ENCODE peak calls at places on chromosomes 4 and X, in nine cellular contexts. One of them, this sample, is unnamed.

GRCh38 chr4:158826882-158827281 is 58.1 kb downstream of the FNIP2 start:
- DNase-seq in activated CD4-positive, alpha-beta T cell treated with anti-CD3 and anti-CD28 coated beads, Interleukin-2, amount 10 ng/mL, durations not matched to agents 7 days and 5 days: no peak
- DNase-seq in sigmoid colon: no peak
- DNase-seq in naive thymus-derived CD8-positive, alpha-beta T cell: no peak
- DNase-seq in stimulated activated CD4-positive, alpha-beta T cell treated with anti-CD3 and anti-CD28 coated beads, Interleukin-2, amount 100 ng/mL, for 48 hours: no peak
- DNase-seq in lower leg skin: no peak
- DNase-seq in mesendoderm: no peak
- DNase-seq in KG1: no peak
- DNase-seq in aorta: no peak
- DNase-seq in this sample: no peak

GRCh38 chr4:3530051-3530450 is 2.2 kb downstream of the LRPAP1 start:
- DNase-seq in mesendoderm: no peak
- DNase-seq in KG1: no peak
- DNase-seq in activated CD4-positive, alpha-beta T cell treated with anti-CD3 and anti-CD28 coated beads, Interleukin-2, amount 10 ng/mL, durations not matched to agents 7 days and 5 days: no peak
- DNase-seq in sigmoid colon: peak; percentile 59
- DNase-seq in aorta: no peak
- DNase-seq in stimulated activated CD4-positive, alpha-beta T cell treated with anti-CD3 and anti-CD28 coated beads, Interleukin-2, amount 100 ng/mL, for 48 hours: no peak
- DNase-seq in naive thymus-derived CD8-positive, alpha-beta T cell: no peak
- DNase-seq in lower leg skin: peak; percentile 74
- DNase-seq in this sample: no peak

GRCh38 chr4:85498068-85498733 is 23.3 kb downstream of the ARHGAP24 start:
- DNase-seq in sigmoid colon: peak; percentile 78
- DNase-seq in aorta: peak; percentile 83
- DNase-seq in KG1: no peak
- DNase-seq in naive thymus-derived CD8-positive, alpha-beta T cell: no peak
- DNase-seq in stimulated activated CD4-positive, alpha-beta T cell treated with anti-CD3 and anti-CD28 coated beads, Interleukin-2, amount 100 ng/mL, for 48 hours: no peak
- DNase-seq in mesendoderm: no peak
- DNase-seq in activated CD4-positive, alpha-beta T cell treated with anti-CD3 and anti-CD28 coated beads, Interleukin-2, amount 10 ng/mL, durations not matched to agents 7 days and 5 days: no peak
- DNase-seq in lower leg skin: no peak
- DNase-seq in this sample: no peak

GRCh38 chrX:145190801-145191389 is 56.4 kb upstream of the SPANXN1 start:
- DNase-seq in mesendoderm: no peak
- DNase-seq in activated CD4-positive, alpha-beta T cell treated with anti-CD3 and anti-CD28 coated beads, Interleukin-2, amount 10 ng/mL, durations not matched to agents 7 days and 5 days: no peak
- DNase-seq in KG1: no peak
- DNase-seq in lower leg skin: no peak
- DNase-seq in aorta: no peak
- DNase-seq in naive thymus-derived CD8-positive, alpha-beta T cell: no peak
- DNase-seq in stimulated activated CD4-positive, alpha-beta T cell treated with anti-CD3 and anti-CD28 coated beads, Interleukin-2, amount 100 ng/mL, for 48 hours: no peak
- DNase-seq in sigmoid colon: no peak
- DNase-seq in this sample: no peak

GRCh38 chr4:113384600-113384999 is 335.1 kb downstream of the ANK2 start:
- DNase-seq in activated CD4-positive, alpha-beta T cell treated with anti-CD3 and anti-CD28 coated beads, Interleukin-2, amount 10 ng/mL, durations not matched to agents 7 days and 5 days: no peak
- DNase-seq in sigmoid colon: no peak
- DNase-seq in mesendoderm: no peak
- DNase-seq in stimulated activated CD4-positive, alpha-beta T cell treated with anti-CD3 and anti-CD28 coated beads, Interleukin-2, amount 100 ng/mL, for 48 hours: no peak
- DNase-seq in naive thymus-derived CD8-positive, alpha-beta T cell: no peak
- DNase-seq in KG1: no peak
- DNase-seq in aorta: no peak
- DNase-seq in lower leg skin: no peak
- DNase-seq in this sample: no peak

GRCh38 chr4:94507708-94508107 is 56.0 kb downstream of the PDLIM5 start:
- DNase-seq in sigmoid colon: no peak
- DNase-seq in lower leg skin: no peak
- DNase-seq in activated CD4-positive, alpha-beta T cell treated with anti-CD3 and anti-CD28 coated beads, Interleukin-2, amount 10 ng/mL, durations not matched to agents 7 days and 5 days: no peak
- DNase-seq in stimulated activated CD4-positive, alpha-beta T cell treated with anti-CD3 and anti-CD28 coated beads, Interleukin-2, amount 100 ng/mL, for 48 hours: no peak
- DNase-seq in mesendoderm: no peak
- DNase-seq in naive thymus-derived CD8-positive, alpha-beta T cell: no peak
- DNase-seq in aorta: peak; percentile 59
- DNase-seq in KG1: no peak
- DNase-seq in this sample: no peak

GRCh38 chrX:137290011-137290410 is 256.2 kb upstream of the GPR101 start:
- DNase-seq in KG1: no peak
- DNase-seq in activated CD4-positive, alpha-beta T cell treated with anti-CD3 and anti-CD28 coated beads, Interleukin-2, amount 10 ng/mL, durations not matched to agents 7 days and 5 days: no peak
- DNase-seq in aorta: no peak
- DNase-seq in lower leg skin: no peak
- DNase-seq in sigmoid colon: no peak
- DNase-seq in stimulated activated CD4-positive, alpha-beta T cell treated with anti-CD3 and anti-CD28 coated beads, Interleukin-2, amount 100 ng/mL, for 48 hours: no peak
- DNase-seq in naive thymus-derived CD8-positive, alpha-beta T cell: no peak
- DNase-seq in mesendoderm: no peak
- DNase-seq in this sample: no peak

GRCh38 chr4:153294631-153295030 is 49.9 kb upstream of the MND1 start:
- DNase-seq in lower leg skin: no peak
- DNase-seq in aorta: no peak
- DNase-seq in KG1: no peak
- DNase-seq in naive thymus-derived CD8-positive, alpha-beta T cell: no peak
- DNase-seq in mesendoderm: no peak
- DNase-seq in sigmoid colon: no peak
- DNase-seq in activated CD4-positive, alpha-beta T cell treated with anti-CD3 and anti-CD28 coated beads, Interleukin-2, amount 10 ng/mL, durations not matched to agents 7 days and 5 days: no peak
- DNase-seq in stimulated activated CD4-positive, alpha-beta T cell treated with anti-CD3 and anti-CD28 coated beads, Interleukin-2, amount 100 ng/mL, for 48 hours: no peak
- DNase-seq in this sample: no peak

GRCh38 chrX:45745479-45745878 is 544.8 kb upstream of the DIPK2B start:
- DNase-seq in naive thymus-derived CD8-positive, alpha-beta T cell: no peak
- DNase-seq in KG1: no peak
- DNase-seq in sigmoid colon: no peak
- DNase-seq in stimulated activated CD4-positive, alpha-beta T cell treated with anti-CD3 and anti-CD28 coated beads, Interleukin-2, amount 100 ng/mL, for 48 hours: no peak
- DNase-seq in lower leg skin: no peak
- DNase-seq in mesendoderm: no peak
- DNase-seq in aorta: no peak
- DNase-seq in activated CD4-positive, alpha-beta T cell treated with anti-CD3 and anti-CD28 coated beads, Interleukin-2, amount 10 ng/mL, durations not matched to agents 7 days and 5 days: no peak
- DNase-seq in this sample: no peak

GRCh38 chr4:8910822-8911310 is 39.2 kb upstream of the HMX1 start:
- DNase-seq in sigmoid colon: no peak
- DNase-seq in KG1: no peak
- DNase-seq in lower leg skin: peak; percentile 71
- DNase-seq in stimulated activated CD4-positive, alpha-beta T cell treated with anti-CD3 and anti-CD28 coated beads, Interleukin-2, amount 100 ng/mL, for 48 hours: no peak
- DNase-seq in aorta: peak; percentile 29
- DNase-seq in naive thymus-derived CD8-positive, alpha-beta T cell: no peak
- DNase-seq in activated CD4-positive, alpha-beta T cell treated with anti-CD3 and anti-CD28 coated beads, Interleukin-2, amount 10 ng/mL, durations not matched to agents 7 days and 5 days: peak; percentile 3
- DNase-seq in mesendoderm: no peak
- DNase-seq in this sample: no peak

GRCh38 chr4:81685105-81685504 is 213.4 kb upstream of the RASGEF1B start:
- DNase-seq in mesendoderm: no peak
- DNase-seq in stimulated activated CD4-positive, alpha-beta T cell treated with anti-CD3 and anti-CD28 coated beads, Interleukin-2, amount 100 ng/mL, for 48 hours: no peak
- DNase-seq in aorta: no peak
- DNase-seq in lower leg skin: no peak
- DNase-seq in KG1: no peak
- DNase-seq in sigmoid colon: no peak
- DNase-seq in naive thymus-derived CD8-positive, alpha-beta T cell: no peak
- DNase-seq in activated CD4-positive, alpha-beta T cell treated with anti-CD3 and anti-CD28 coated beads, Interleukin-2, amount 10 ng/mL, durations not matched to agents 7 days and 5 days: no peak
- DNase-seq in this sample: no peak

GRCh38 chr4:120056249-120056648 is 10.4 kb downstream of the MAD2L1 start:
- DNase-seq in activated CD4-positive, alpha-beta T cell treated with anti-CD3 and anti-CD28 coated beads, Interleukin-2, amount 10 ng/mL, durations not matched to agents 7 days and 5 days: no peak
- DNase-seq in stimulated activated CD4-positive, alpha-beta T cell treated with anti-CD3 and anti-CD28 coated beads, Interleukin-2, amount 100 ng/mL, for 48 hours: no peak
- DNase-seq in mesendoderm: no peak
- DNase-seq in KG1: no peak
- DNase-seq in sigmoid colon: no peak
- DNase-seq in lower leg skin: no peak
- DNase-seq in naive thymus-derived CD8-positive, alpha-beta T cell: no peak
- DNase-seq in aorta: no peak
- DNase-seq in this sample: no peak

GRCh38 chrX:39705299-39705698 is 392.5 kb downstream of the BCOR start:
- DNase-seq in stimulated activated CD4-positive, alpha-beta T cell treated with anti-CD3 and anti-CD28 coated beads, Interleukin-2, amount 100 ng/mL, for 48 hours: no peak
- DNase-seq in naive thymus-derived CD8-positive, alpha-beta T cell: no peak
- DNase-seq in sigmoid colon: peak; percentile 89
- DNase-seq in activated CD4-positive, alpha-beta T cell treated with anti-CD3 and anti-CD28 coated beads, Interleukin-2, amount 10 ng/mL, durations not matched to agents 7 days and 5 days: no peak
- DNase-seq in aorta: peak; percentile 81
- DNase-seq in KG1: no peak
- DNase-seq in mesendoderm: peak; percentile 52
- DNase-seq in lower leg skin: peak; percentile 90
- DNase-seq in this sample: no peak

GRCh38 chr4:108118505-108118904 is 50.2 kb downstream of the LEF1 start:
- DNase-seq in aorta: no peak
- DNase-seq in sigmoid colon: no peak
- DNase-seq in naive thymus-derived CD8-positive, alpha-beta T cell: no peak
- DNase-seq in lower leg skin: no peak
- DNase-seq in mesendoderm: peak; percentile 44
- DNase-seq in KG1: no peak
- DNase-seq in activated CD4-positive, alpha-beta T cell treated with anti-CD3 and anti-CD28 coated beads, Interleukin-2, amount 10 ng/mL, durations not matched to agents 7 days and 5 days: peak; percentile 49
- DNase-seq in stimulated activated CD4-positive, alpha-beta T cell treated with anti-CD3 and anti-CD28 coated beads, Interleukin-2, amount 100 ng/mL, for 48 hours: no peak
- DNase-seq in this sample: no peak

GRCh38 chr4:56986192-56986591 is 7.5 kb downstream of the POLR2B start:
- DNase-seq in naive thymus-derived CD8-positive, alpha-beta T cell: no peak
- DNase-seq in aorta: no peak
- DNase-seq in KG1: no peak
- DNase-seq in sigmoid colon: no peak
- DNase-seq in stimulated activated CD4-positive, alpha-beta T cell treated with anti-CD3 and anti-CD28 coated beads, Interleukin-2, amount 100 ng/mL, for 48 hours: no peak
- DNase-seq in lower leg skin: no peak
- DNase-seq in mesendoderm: no peak
- DNase-seq in activated CD4-positive, alpha-beta T cell treated with anti-CD3 and anti-CD28 coated beads, Interleukin-2, amount 10 ng/mL, durations not matched to agents 7 days and 5 days: no peak
- DNase-seq in this sample: no peak

GRCh38 chr4:137070614-137071013 is 461.7 kb downstream of the PCDH18 start:
- DNase-seq in KG1: no peak
- DNase-seq in naive thymus-derived CD8-positive, alpha-beta T cell: no peak
- DNase-seq in sigmoid colon: peak; percentile 34
- DNase-seq in activated CD4-positive, alpha-beta T cell treated with anti-CD3 and anti-CD28 coated beads, Interleukin-2, amount 10 ng/mL, durations not matched to agents 7 days and 5 days: no peak
- DNase-seq in mesendoderm: peak; percentile 43
- DNase-seq in stimulated activated CD4-positive, alpha-beta T cell treated with anti-CD3 and anti-CD28 coated beads, Interleukin-2, amount 100 ng/mL, for 48 hours: no peak
- DNase-seq in lower leg skin: no peak
- DNase-seq in aorta: no peak
- DNase-seq in this sample: no peak

GRCh38 chr4:122914292-122914904 is 8.0 kb downstream of the NUDT6 start:
- DNase-seq in mesendoderm: no peak
- DNase-seq in activated CD4-positive, alpha-beta T cell treated with anti-CD3 and anti-CD28 coated beads, Interleukin-2, amount 10 ng/mL, durations not matched to agents 7 days and 5 days: peak; percentile 53
- DNase-seq in naive thymus-derived CD8-positive, alpha-beta T cell: no peak
- DNase-seq in sigmoid colon: no peak
- DNase-seq in stimulated activated CD4-positive, alpha-beta T cell treated with anti-CD3 and anti-CD28 coated beads, Interleukin-2, amount 100 ng/mL, for 48 hours: no peak
- DNase-seq in lower leg skin: no peak
- DNase-seq in KG1: no peak
- DNase-seq in aorta: no peak
- DNase-seq in this sample: peak; percentile 30

GRCh38 chr4:26226978-26227377 is 93.8 kb upstream of the RBPJ start:
- DNase-seq in stimulated activated CD4-positive, alpha-beta T cell treated with anti-CD3 and anti-CD28 coated beads, Interleukin-2, amount 100 ng/mL, for 48 hours: no peak
- DNase-seq in aorta: no peak
- DNase-seq in sigmoid colon: no peak
- DNase-seq in mesendoderm: no peak
- DNase-seq in lower leg skin: no peak
- DNase-seq in activated CD4-positive, alpha-beta T cell treated with anti-CD3 and anti-CD28 coated beads, Interleukin-2, amount 10 ng/mL, durations not matched to agents 7 days and 5 days: no peak
- DNase-seq in naive thymus-derived CD8-positive, alpha-beta T cell: no peak
- DNase-seq in KG1: no peak
- DNase-seq in this sample: no peak

GRCh38 chr4:110669663-110670062 is 46.8 kb upstream of the PITX2 start:
- DNase-seq in mesendoderm: no peak
- DNase-seq in aorta: no peak
- DNase-seq in KG1: no peak
- DNase-seq in sigmoid colon: no peak
- DNase-seq in stimulated activated CD4-positive, alpha-beta T cell treated with anti-CD3 and anti-CD28 coated beads, Interleukin-2, amount 100 ng/mL, for 48 hours: no peak
- DNase-seq in lower leg skin: no peak
- DNase-seq in activated CD4-positive, alpha-beta T cell treated with anti-CD3 and anti-CD28 coated beads, Interleukin-2, amount 10 ng/mL, durations not matched to agents 7 days and 5 days: no peak
- DNase-seq in naive thymus-derived CD8-positive, alpha-beta T cell: no peak
- DNase-seq in this sample: no peak

GRCh38 chr4:97662133-97662532 is 481.1 kb downstream of the STPG2 start:
- DNase-seq in KG1: no peak
- DNase-seq in sigmoid colon: no peak
- DNase-seq in activated CD4-positive, alpha-beta T cell treated with anti-CD3 and anti-CD28 coated beads, Interleukin-2, amount 10 ng/mL, durations not matched to agents 7 days and 5 days: no peak
- DNase-seq in aorta: no peak
- DNase-seq in mesendoderm: no peak
- DNase-seq in lower leg skin: no peak
- DNase-seq in stimulated activated CD4-positive, alpha-beta T cell treated with anti-CD3 and anti-CD28 coated beads, Interleukin-2, amount 100 ng/mL, for 48 hours: no peak
- DNase-seq in naive thymus-derived CD8-positive, alpha-beta T cell: no peak
- DNase-seq in this sample: no peak

GRCh38 chrX:154657226-154657805 is 3.9 kb upstream of the CTAG2 start:
- DNase-seq in activated CD4-positive, alpha-beta T cell treated with anti-CD3 and anti-CD28 coated beads, Interleukin-2, amount 10 ng/mL, durations not matched to agents 7 days and 5 days: no peak
- DNase-seq in mesendoderm: no peak
- DNase-seq in sigmoid colon: no peak
- DNase-seq in naive thymus-derived CD8-positive, alpha-beta T cell: no peak
- DNase-seq in aorta: no peak
- DNase-seq in KG1: no peak
- DNase-seq in stimulated activated CD4-positive, alpha-beta T cell treated with anti-CD3 and anti-CD28 coated beads, Interleukin-2, amount 100 ng/mL, for 48 hours: no peak
- DNase-seq in lower leg skin: no peak
- DNase-seq in this sample: no peak

GRCh38 chrX:152259150-152259549 is 120.8 kb upstream of the MAGEA10 start:
- DNase-seq in aorta: no peak
- DNase-seq in stimulated activated CD4-positive, alpha-beta T cell treated with anti-CD3 and anti-CD28 coated beads, Interleukin-2, amount 100 ng/mL, for 48 hours: no peak
- DNase-seq in sigmoid colon: no peak
- DNase-seq in mesendoderm: no peak
- DNase-seq in lower leg skin: no peak
- DNase-seq in naive thymus-derived CD8-positive, alpha-beta T cell: no peak
- DNase-seq in activated CD4-positive, alpha-beta T cell treated with anti-CD3 and anti-CD28 coated beads, Interleukin-2, amount 10 ng/mL, durations not matched to agents 7 days and 5 days: no peak
- DNase-seq in KG1: no peak
- DNase-seq in this sample: no peak

GRCh38 chr4:94237271-94237670 is 29.6 kb downstream of the SMARCAD1 start:
- DNase-seq in activated CD4-positive, alpha-beta T cell treated with anti-CD3 and anti-CD28 coated beads, Interleukin-2, amount 10 ng/mL, durations not matched to agents 7 days and 5 days: no peak
- DNase-seq in naive thymus-derived CD8-positive, alpha-beta T cell: no peak
- DNase-seq in KG1: no peak
- DNase-seq in aorta: no peak
- DNase-seq in stimulated activated CD4-positive, alpha-beta T cell treated with anti-CD3 and anti-CD28 coated beads, Interleukin-2, amount 100 ng/mL, for 48 hours: no peak
- DNase-seq in mesendoderm: no peak
- DNase-seq in sigmoid colon: no peak
- DNase-seq in lower leg skin: no peak
- DNase-seq in this sample: no peak

GRCh38 chr4:9804918-9805317 is 23.5 kb downstream of the DRD5 start:
- DNase-seq in stimulated activated CD4-positive, alpha-beta T cell treated with anti-CD3 and anti-CD28 coated beads, Interleukin-2, amount 100 ng/mL, for 48 hours: no peak
- DNase-seq in sigmoid colon: no peak
- DNase-seq in KG1: no peak
- DNase-seq in naive thymus-derived CD8-positive, alpha-beta T cell: no peak
- DNase-seq in lower leg skin: no peak
- DNase-seq in activated CD4-positive, alpha-beta T cell treated with anti-CD3 and anti-CD28 coated beads, Interleukin-2, amount 10 ng/mL, durations not matched to agents 7 days and 5 days: no peak
- DNase-seq in aorta: no peak
- DNase-seq in mesendoderm: no peak
- DNase-seq in this sample: no peak

GRCh38 chr4:106473515-106473914 is 104.9 kb upstream of the GIMD1 start:
- DNase-seq in naive thymus-derived CD8-positive, alpha-beta T cell: no peak
- DNase-seq in KG1: no peak
- DNase-seq in activated CD4-positive, alpha-beta T cell treated with anti-CD3 and anti-CD28 coated beads, Interleukin-2, amount 10 ng/mL, durations not matched to agents 7 days and 5 days: no peak
- DNase-seq in aorta: no peak
- DNase-seq in mesendoderm: no peak
- DNase-seq in sigmoid colon: no peak
- DNase-seq in stimulated activated CD4-positive, alpha-beta T cell treated with anti-CD3 and anti-CD28 coated beads, Interleukin-2, amount 100 ng/mL, for 48 hours: no peak
- DNase-seq in lower leg skin: no peak
- DNase-seq in this sample: no peak

GRCh38 chrX:68018248-68019203 is 414.8 kb downstream of the OPHN1 start:
- DNase-seq in stimulated activated CD4-positive, alpha-beta T cell treated with anti-CD3 and anti-CD28 coated beads, Interleukin-2, amount 100 ng/mL, for 48 hours: peak; percentile 1
- DNase-seq in aorta: peak; percentile 46
- DNase-seq in mesendoderm: peak; percentile 67
- DNase-seq in naive thymus-derived CD8-positive, alpha-beta T cell: no peak
- DNase-seq in activated CD4-positive, alpha-beta T cell treated with anti-CD3 and anti-CD28 coated beads, Interleukin-2, amount 10 ng/mL, durations not matched to agents 7 days and 5 days: no peak
- DNase-seq in sigmoid colon: no peak
- DNase-seq in lower leg skin: no peak
- DNase-seq in KG1: no peak
- DNase-seq in this sample: no peak

GRCh38 chrX:54246866-54247265 is 63.8 kb upstream of the FAM120C start:
- DNase-seq in activated CD4-positive, alpha-beta T cell treated with anti-CD3 and anti-CD28 coated beads, Interleukin-2, amount 10 ng/mL, durations not matched to agents 7 days and 5 days: no peak
- DNase-seq in aorta: no peak
- DNase-seq in KG1: no peak
- DNase-seq in sigmoid colon: no peak
- DNase-seq in mesendoderm: no peak
- DNase-seq in lower leg skin: no peak
- DNase-seq in stimulated activated CD4-positive, alpha-beta T cell treated with anti-CD3 and anti-CD28 coated beads, Interleukin-2, amount 100 ng/mL, for 48 hours: no peak
- DNase-seq in naive thymus-derived CD8-positive, alpha-beta T cell: no peak
- DNase-seq in this sample: no peak

GRCh38 chr4:159060161-159060560 is 42.7 kb upstream of the RAPGEF2 start:
- DNase-seq in aorta: no peak
- DNase-seq in naive thymus-derived CD8-positive, alpha-beta T cell: no peak
- DNase-seq in lower leg skin: no peak
- DNase-seq in stimulated activated CD4-positive, alpha-beta T cell treated with anti-CD3 and anti-CD28 coated beads, Interleukin-2, amount 100 ng/mL, for 48 hours: no peak
- DNase-seq in sigmoid colon: no peak
- DNase-seq in activated CD4-positive, alpha-beta T cell treated with anti-CD3 and anti-CD28 coated beads, Interleukin-2, amount 10 ng/mL, durations not matched to agents 7 days and 5 days: no peak
- DNase-seq in mesendoderm: no peak
- DNase-seq in KG1: no peak
- DNase-seq in this sample: no peak

This sample was measured in SK-N-MC.